ENCODE peak calls at places on chromosomes 3 and 15, in nine cellular contexts. J is sigmoid colon; V is WERI-Rb-1; U is progenitor cell of endocrine pancreas; B is AG09309; R is CD8-positive, alpha-beta T cell; A is lower leg skin; Q is mucosa of descending colon; E is cardiac fibroblast. X is an unnamed sample.

GRCh38 chr3:183533410-183534132 is 21.9 kb downstream of the KLHL6 start:
- DNase-seq in J (no peak), Q (no peak), U (no peak), R (no peak), V (no peak), A (no peak), B (no peak), E (peak), X (no peak)

GRCh38 chr3:195855471-195856409 is 44.0 kb upstream of the MUC4 start:
- DNase-seq in R (no peak), E (no peak), Q (peak), J (no peak), B (no peak), U (no peak), V (no peak), A (no peak), X (no peak)

GRCh38 chr3:34405159-34405558 is 606.7 kb downstream of the PDCD6IP start:
- DNase-seq in R (no peak), J (no peak), V (no peak), A (no peak), B (no peak), Q (no peak), U (no peak), E (no peak), X (no peak)

GRCh38 chr3:125165189-125165947 is 47.2 kb downstream of the SLC12A8 start:
- DNase-seq in J (no peak), U (no peak), E (peak), V (peak), B (no peak), R (no peak), A (peak), Q (no peak), X (no peak)

GRCh38 chr3:177420643-177421042 is 223.4 kb upstream of the TBL1XR1 start:
- DNase-seq in R (no peak), V (no peak), E (peak), B (no peak), J (no peak), A (no peak), Q (no peak), U (no peak), X (no peak)

GRCh38 chr3:16521580-16521941 is 8.1 kb upstream of the RFTN1 start:
- DNase-seq in Q (no peak), U (no peak), R (no peak), B (no peak), J (no peak), V (no peak), E (no peak), A (no peak), X (no peak)

GRCh38 chr3:126521122-126521891 is 2.6 kb upstream of the CHST13 start:
- DNase-seq in Q (no peak), V (no peak), B (no peak), J (peak), A (no peak), R (no peak), U (no peak), E (no peak), X (no peak)

GRCh38 chr3:161263057-161263456 is 41.9 kb downstream of the NMD3 start:
- DNase-seq in B (peak), J (peak), Q (no peak), U (no peak), R (no peak), E (peak), A (no peak), V (no peak), X (no peak)

GRCh38 chr3:58613236-58614132 is 36.3 kb upstream of the FAM107A start:
- DNase-seq in R (no peak), J (no peak), U (no peak), A (no peak), V (no peak), E (no peak), B (no peak), Q (no peak), X (no peak)

GRCh38 chr3:28077566-28077965 is 163.9 kb upstream of the CMC1 start:
- DNase-seq in B (peak), J (no peak), R (no peak), U (no peak), A (no peak), V (peak), E (peak), Q (no peak), X (no peak)

GRCh38 chr3:31354373-31354772 is 178.4 kb upstream of the STT3B start:
- DNase-seq in Q (no peak), B (no peak), A (no peak), U (no peak), J (no peak), E (peak), R (no peak), V (no peak), X (no peak)

GRCh38 chr15:101852356-101852755 is 40.4 kb downstream of the OR4F15 start:
- DNase-seq in Q (no peak), R (no peak), E (no peak), B (no peak), J (no peak), V (no peak), A (no peak), U (no peak), X (no peak)

GRCh38 chr3:111605016-111605415 is 9.9 kb upstream of the ZBED2 start:
- DNase-seq in J (no peak), E (peak), B (no peak), Q (no peak), V (no peak), A (no peak), U (no peak), R (no peak), X (no peak)

GRCh38 chr3:151178208-151178845 is 24.7 kb downstream of the GPR171 start:
- DNase-seq in B (no peak), U (no peak), E (no peak), Q (no peak), A (no peak), V (no peak), R (no peak), J (no peak), X (no peak)

GRCh38 chr3:58116985-58117384 is 93.8 kb downstream of the DNASE1L3 start:
- DNase-seq in A (no peak), R (no peak), J (no peak), E (no peak), B (no peak), Q (no peak), U (no peak), V (no peak), X (no peak)

GRCh38 chr15:101450561-101451145 is 38.9 kb downstream of the PCSK6 start:
- DNase-seq in Q (no peak), B (no peak), U (no peak), R (no peak), V (no peak), E (no peak), J (peak), A (peak), X (no peak)

GRCh38 chr3:151135548-151136337 is 50.3 kb downstream of the MED12L start:
- DNase-seq in A (no peak), E (no peak), B (no peak), V (no peak), J (no peak), U (no peak), Q (no peak), R (peak), X (no peak)

GRCh38 chr3:16665282-16665741 is 60.1 kb upstream of the DAZL start:
- DNase-seq in J (no peak), Q (no peak), E (peak), V (no peak), A (no peak), B (no peak), U (no peak), R (no peak), X (no peak)

GRCh38 chr3:147962408-147963164 is 553.4 kb downstream of the ZIC1 start:
- DNase-seq in A (no peak), B (no peak), R (no peak), U (no peak), E (no peak), J (no peak), Q (no peak), V (no peak), X (no peak)

GRCh38 chr3:128369106-128369708 is 97.5 kb downstream of the DNAJB8 start:
- DNase-seq in R (no peak), A (no peak), B (no peak), J (no peak), U (no peak), E (no peak), V (no peak), Q (no peak), X (no peak)

GRCh38 chr3:105938101-105938500 is 69.3 kb upstream of the CBLB start:
- DNase-seq in V (no peak), A (no peak), J (no peak), B (peak), U (no peak), R (no peak), Q (no peak), E (peak), X (no peak)

GRCh38 chr3:126468028-126468891 is 7.4 kb downstream of the ZXDC start:
- DNase-seq in B (no peak), V (no peak), R (no peak), A (peak), J (peak), E (peak), U (no peak), Q (no peak), X (no peak)

GRCh38 chr15:97691799-97692198 is 268.7 kb upstream of the ARRDC4 start:
- DNase-seq in V (no peak), J (no peak), A (no peak), Q (no peak), B (no peak), E (no peak), U (no peak), R (no peak), X (no peak)

GRCh38 chr3:133758969-133759739 is 13.0 kb downstream of the TF start:
- DNase-seq in J (no peak), E (no peak), Q (no peak), B (no peak), U (no peak), A (no peak), V (no peak), R (no peak), X (no peak)

GRCh38 chr3:37174532-37175126 is at the start of gene LRRFIP2:
- DNase-seq in J (no peak), B (no peak), E (peak), V (no peak), R (no peak), U (no peak), A (no peak), Q (no peak), X (no peak)

GRCh38 chr3:61632568-61633175 is 71.3 kb downstream of the PTPRG start:
- DNase-seq in U (no peak), A (no peak), V (no peak), J (no peak), R (no peak), E (peak), Q (no peak), B (no peak), X (no peak)

GRCh38 chr3:117671707-117672318 is 962.2 kb downstream of the TUSC7 start:
- DNase-seq in B (no peak), R (no peak), V (no peak), U (no peak), E (no peak), J (peak), A (no peak), Q (no peak), X (no peak)

GRCh38 chr15:32682569-32682968 is 35.2 kb upstream of the GREM1 start:
- DNase-seq in A (no peak), J (no peak), E (peak), V (no peak), B (peak), U (no peak), R (no peak), Q (no peak), X (no peak)

GRCh38 chr3:127387556-127388153 is 99.8 kb upstream of the PRR20G start:
- DNase-seq in V (no peak), U (no peak), A (peak), B (no peak), Q (no peak), R (no peak), J (peak), E (no peak), X (no peak)

GRCh38 chr15:99925661-99926461 is 192.6 kb upstream of the LYSMD4 start:
- DNase-seq in R (peak), B (no peak), U (no peak), Q (peak), V (peak), E (peak), J (peak), A (peak), X (no peak)

GRCh38 chr15:34876640-34877039 is 81.3 kb upstream of the ACTC1 start:
- DNase-seq in V (no peak), Q (no peak), B (no peak), A (no peak), E (no peak), J (no peak), U (no peak), R (no peak), X (no peak)

GRCh38 chr3:4595709-4596108 is 102.6 kb downstream of the ITPR1 start:
- DNase-seq in R (no peak), J (no peak), V (no peak), E (no peak), U (no peak), B (no peak), Q (no peak), A (no peak), X (no peak)

GRCh38 chr3:133674290-133674912 is 12.7 kb upstream of the TOPBP1 start:
- DNase-seq in B (no peak), Q (no peak), A (no peak), V (no peak), E (no peak), U (no peak), J (no peak), R (no peak), X (no peak)

GRCh38 chr15:63473749-63473998 is 30.7 kb upstream of the USP3 start:
- DNase-seq in A (no peak), Q (no peak), B (no peak), V (no peak), J (no peak), U (no peak), E (no peak), R (no peak), X (no peak)

GRCh38 chr15:56672721-56673120 is 60.6 kb downstream of the ZNF280D start:
- DNase-seq in R (no peak), V (no peak), U (no peak), Q (no peak), B (peak), J (no peak), A (no peak), E (peak), X (no peak)

GRCh38 chr3:73018790-73019441 is 22.3 kb downstream of the PPP4R2 start:
- DNase-seq in Q (no peak), V (no peak), J (no peak), R (no peak), A (no peak), U (no peak), E (no peak), B (no peak), X (no peak)

GRCh38 chr15:29612096-29612495 is 210.2 kb downstream of the TJP1 start:
- DNase-seq in V (no peak), J (no peak), E (peak), B (peak), A (peak), U (no peak), R (no peak), Q (no peak), X (no peak)

GRCh38 chr3:89049119-89049518 is 58.3 kb upstream of the EPHA3 start:
- DNase-seq in B (no peak), J (no peak), V (peak), Q (no peak), A (no peak), E (peak), U (no peak), R (no peak), X (no peak)
- TF ChIP-seq CTCF in B (peak), J (no peak), V (peak), Q (no peak), A (no peak), E (peak), U (peak), R (no peak), X (no peak)

DNA sequence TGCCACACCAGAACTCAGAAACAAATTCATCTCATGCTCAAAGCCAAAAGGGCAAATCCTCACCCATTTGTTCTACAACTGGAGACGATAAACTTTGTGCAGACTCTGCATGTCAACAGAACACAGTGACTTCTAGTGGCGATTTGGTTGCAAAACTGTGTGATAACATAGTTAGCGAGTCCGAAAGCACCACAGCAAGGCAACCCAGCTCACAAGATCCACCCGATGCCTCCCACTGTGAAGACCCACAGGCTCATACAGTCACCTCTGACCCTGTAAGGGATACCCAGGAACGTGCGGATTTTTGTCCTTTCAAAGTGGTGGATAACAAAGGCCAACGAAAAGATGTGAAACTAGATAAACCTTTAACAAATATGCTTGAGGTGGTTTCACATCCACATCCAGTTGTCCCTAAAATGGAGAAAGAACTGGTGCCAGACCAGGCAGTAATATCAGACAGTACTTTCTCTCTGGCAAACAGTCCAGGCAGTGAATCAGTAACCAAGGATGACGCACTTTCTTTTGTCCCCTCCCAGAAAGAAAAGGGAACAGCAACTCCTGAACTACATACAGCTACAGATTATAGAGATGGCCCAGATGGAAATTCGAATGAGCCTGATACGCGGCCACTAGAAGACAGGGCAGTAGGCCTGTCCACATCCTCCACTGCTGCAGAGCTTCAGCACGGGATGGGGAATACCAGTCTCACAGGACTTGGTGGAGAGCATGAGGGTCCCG is 199.7 kb downstream of the AKAP13 start:
- DNase-seq in J (peak), B (no peak), V (no peak), A (no peak), U (no peak), Q (no peak), E (peak), R (no peak), X (no peak)
- TF ChIP-seq CTCF in J (no peak), B (no peak), V (peak), A (no peak), U (no peak), Q (no peak), E (no peak), R (no peak), X (no peak)

DNA sequence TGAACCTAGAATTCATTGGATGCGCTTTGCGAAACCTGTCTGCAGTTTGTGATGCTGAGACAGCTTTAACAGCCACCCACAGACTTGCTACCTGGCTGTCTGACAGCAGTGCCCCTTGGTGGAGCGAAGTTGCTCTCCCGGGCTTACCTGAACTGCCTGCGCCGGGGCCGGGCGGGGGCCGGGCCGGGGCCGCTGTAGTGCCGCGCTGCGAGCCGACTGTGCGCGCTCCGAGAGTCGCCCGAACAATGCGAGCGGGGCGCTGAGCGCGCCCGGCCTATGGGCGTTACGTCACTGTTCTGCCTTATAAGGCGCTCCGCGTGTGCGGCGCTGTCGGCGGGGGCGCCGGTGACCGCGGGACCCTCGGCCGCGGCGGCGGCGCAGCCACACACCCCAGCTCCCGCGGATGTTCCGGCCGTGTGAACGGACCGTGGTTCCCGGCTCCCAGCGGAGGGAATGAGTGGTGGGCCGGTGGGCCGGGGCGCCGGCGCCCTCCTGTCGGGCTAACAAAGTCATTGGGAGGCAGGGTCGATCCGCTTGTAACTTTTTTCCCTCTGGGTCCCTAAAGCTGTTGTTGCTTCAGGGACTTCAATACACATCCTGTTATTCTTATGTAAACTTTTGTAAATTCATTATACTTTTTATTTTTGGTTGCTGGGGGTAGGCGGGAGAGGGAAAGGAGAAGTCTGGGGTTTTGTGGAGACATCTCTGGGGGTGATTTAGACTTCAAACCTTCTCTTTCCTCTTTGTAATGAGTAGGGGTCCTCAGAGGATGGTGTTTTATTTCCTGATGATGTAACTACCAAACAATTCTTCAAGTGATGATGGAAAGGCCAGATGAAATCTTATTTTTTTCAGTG is 58.5 kb downstream of the CMSS1 start:
- DNase-seq in A (peak), J (peak), Q (peak), E (peak), B (no peak), R (peak), V (peak), U (peak), X (peak)
- TF ChIP-seq CTCF in A (no peak), J (no peak), Q (no peak), E (no peak), B (no peak), R (no peak), V (no peak), U (peak), X (no peak)

GRCh38 chr3:38281895-38282686 is at the start of gene SLC22A14:
- DNase-seq in Q (no peak), E (peak), A (peak), J (no peak), V (peak), B (no peak), R (no peak), U (no peak), X (no peak)
- TF ChIP-seq CTCF in Q (no peak), E (no peak), A (no peak), J (no peak), V (peak), B (no peak), R (no peak), U (peak), X (no peak)

DNA sequence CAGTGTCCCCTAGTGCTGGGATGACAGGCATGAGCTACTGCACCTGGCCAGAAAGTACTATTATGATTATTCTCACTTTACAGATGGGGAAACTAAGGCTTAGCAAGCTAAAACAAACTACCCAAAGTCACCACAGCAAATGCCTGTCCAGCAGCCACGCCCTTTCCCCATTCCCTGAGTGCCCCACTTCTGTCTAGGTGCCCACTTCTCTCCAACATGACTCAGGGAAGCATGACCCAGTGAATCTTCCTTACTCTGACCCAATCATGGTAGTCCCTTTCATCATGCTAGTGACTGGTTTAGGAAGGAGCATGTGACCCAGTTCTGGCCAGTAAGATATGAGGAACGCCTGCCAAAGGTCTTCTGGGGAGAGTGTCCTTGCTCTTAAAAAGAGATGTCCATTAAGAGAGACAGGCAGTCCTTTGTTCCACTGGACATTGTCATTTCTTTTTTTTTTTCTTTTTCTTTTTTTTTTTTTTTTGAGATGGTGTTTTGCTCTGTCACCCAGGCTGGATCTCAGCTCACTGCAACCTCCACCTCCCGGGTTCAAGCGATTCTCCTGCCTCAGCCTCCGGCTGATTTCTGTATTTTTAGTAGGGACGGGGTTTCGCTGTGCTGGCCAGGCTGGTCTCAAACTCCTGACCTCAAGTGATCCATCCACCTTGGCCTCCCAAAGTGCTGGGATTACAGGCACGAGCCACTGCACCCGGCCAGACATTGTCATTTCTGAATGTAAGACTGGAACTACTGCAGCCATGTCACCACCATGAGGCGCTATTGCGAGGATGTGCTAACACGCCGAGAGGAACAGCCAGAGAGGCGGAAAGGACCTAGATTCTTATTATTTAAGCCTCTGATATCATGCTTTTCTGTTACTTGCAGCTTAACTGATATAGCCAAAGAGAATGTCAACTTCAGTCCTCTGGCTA is 19.8 kb downstream of the MEGF11 start:
- DNase-seq in B (peak), Q (no peak), E (peak), A (no peak), U (no peak), V (peak), J (no peak), R (no peak), X (no peak)
- TF ChIP-seq CTCF in B (no peak), Q (no peak), E (no peak), A (no peak), U (peak), V (peak), J (no peak), R (no peak), X (no peak)